ENCODE peak calls at places on chromosomes 4 and X, in eight cellular contexts. One of them, this sample, is unnamed.

GRCh38 chr4:139214039-139214534 is 37.1 kb upstream of the ELF2 start:
- DNase-seq in mesothelial cell of epicardium: no peak
- DNase-seq in GM06990: peak; percentile 76
- DNase-seq in H9: peak; percentile 81
- DNase-seq in AG04449: no peak
- DNase-seq in endodermal cell: peak; percentile 81
- DNase-seq in WTC11: peak; percentile 41
- DNase-seq in activated CD8-positive, alpha-beta T cell treated with anti-CD3 and anti-CD28 coated beads for 36 hours: no peak
- DNase-seq in this sample: peak; percentile 75

GRCh38 chrX:29478336-29479069 is 736.9 kb upstream of the MAGEB2 start:
- DNase-seq in H9: peak; percentile 46
- DNase-seq in WTC11: peak; percentile 15
- DNase-seq in activated CD8-positive, alpha-beta T cell treated with anti-CD3 and anti-CD28 coated beads for 36 hours: no peak
- DNase-seq in mesothelial cell of epicardium: no peak
- DNase-seq in GM06990: peak; percentile 42
- DNase-seq in endodermal cell: peak; percentile 66
- DNase-seq in AG04449: no peak
- DNase-seq in this sample: peak; percentile 45

GRCh38 chr4:46549125-46549524 is 159.2 kb upstream of the GABRA2 start:
- DNase-seq in activated CD8-positive, alpha-beta T cell treated with anti-CD3 and anti-CD28 coated beads for 36 hours: no peak
- DNase-seq in AG04449: no peak
- DNase-seq in WTC11: no peak
- DNase-seq in H9: no peak
- DNase-seq in mesothelial cell of epicardium: no peak
- DNase-seq in GM06990: no peak
- DNase-seq in endodermal cell: no peak
- DNase-seq in this sample: no peak

GRCh38 chrX:3939967-3940610 is 226.6 kb upstream of the PRKX start:
- DNase-seq in WTC11: no peak
- DNase-seq in activated CD8-positive, alpha-beta T cell treated with anti-CD3 and anti-CD28 coated beads for 36 hours: no peak
- DNase-seq in endodermal cell: no peak
- DNase-seq in GM06990: no peak
- DNase-seq in AG04449: no peak
- DNase-seq in mesothelial cell of epicardium: no peak
- DNase-seq in H9: no peak
- DNase-seq in this sample: peak; percentile 6

GRCh38 chr4:186630128-186630527 is 74.8 kb upstream of the MTNR1A start:
- DNase-seq in H9: no peak
- DNase-seq in WTC11: no peak
- DNase-seq in endodermal cell: no peak
- DNase-seq in GM06990: no peak
- DNase-seq in mesothelial cell of epicardium: no peak
- DNase-seq in AG04449: no peak
- DNase-seq in activated CD8-positive, alpha-beta T cell treated with anti-CD3 and anti-CD28 coated beads for 36 hours: no peak
- DNase-seq in this sample: no peak

GRCh38 chr4:133775469-133775868 is 426.1 kb downstream of the PABPC4L start:
- DNase-seq in GM06990: no peak
- DNase-seq in endodermal cell: no peak
- DNase-seq in activated CD8-positive, alpha-beta T cell treated with anti-CD3 and anti-CD28 coated beads for 36 hours: no peak
- DNase-seq in WTC11: no peak
- DNase-seq in AG04449: no peak
- DNase-seq in H9: no peak
- DNase-seq in mesothelial cell of epicardium: no peak
- DNase-seq in this sample: no peak

GRCh38 chrX:38627683-38628082 is 66.3 kb downstream of the TSPAN7 start:
- DNase-seq in endodermal cell: peak; percentile 73
- DNase-seq in activated CD8-positive, alpha-beta T cell treated with anti-CD3 and anti-CD28 coated beads for 36 hours: peak; percentile 20
- DNase-seq in H9: peak; percentile 63
- DNase-seq in WTC11: peak; percentile 19
- DNase-seq in AG04449: no peak
- DNase-seq in GM06990: no peak
- DNase-seq in mesothelial cell of epicardium: no peak
- DNase-seq in this sample: peak; percentile 15

GRCh38 chr4:81130569-81130968 is 84.5 kb downstream of the PRKG2 start:
- DNase-seq in activated CD8-positive, alpha-beta T cell treated with anti-CD3 and anti-CD28 coated beads for 36 hours: no peak
- DNase-seq in mesothelial cell of epicardium: no peak
- DNase-seq in GM06990: no peak
- DNase-seq in H9: peak; percentile 48
- DNase-seq in endodermal cell: peak; percentile 56
- DNase-seq in AG04449: no peak
- DNase-seq in WTC11: peak; percentile 48
- DNase-seq in this sample: no peak

GRCh38 chrX:33211356-33212254 is at the start of gene DMD:
- DNase-seq in AG04449: peak; percentile 21
- DNase-seq in activated CD8-positive, alpha-beta T cell treated with anti-CD3 and anti-CD28 coated beads for 36 hours: no peak
- DNase-seq in H9: peak; percentile 31
- DNase-seq in mesothelial cell of epicardium: peak; percentile 17
- DNase-seq in GM06990: no peak
- DNase-seq in WTC11: no peak
- DNase-seq in endodermal cell: peak; percentile 54
- DNase-seq in this sample: no peak

GRCh38 chr4:152776352-152776751 is 3.2 kb downstream of the TIGD4 start:
- DNase-seq in GM06990: no peak
- DNase-seq in activated CD8-positive, alpha-beta T cell treated with anti-CD3 and anti-CD28 coated beads for 36 hours: no peak
- DNase-seq in endodermal cell: no peak
- DNase-seq in mesothelial cell of epicardium: no peak
- DNase-seq in H9: no peak
- DNase-seq in WTC11: no peak
- DNase-seq in AG04449: no peak
- DNase-seq in this sample: no peak

GRCh38 chr4:74319506-74319905 is 11.2 kb downstream of the EPGN start:
- DNase-seq in WTC11: no peak
- DNase-seq in mesothelial cell of epicardium: no peak
- DNase-seq in AG04449: no peak
- DNase-seq in activated CD8-positive, alpha-beta T cell treated with anti-CD3 and anti-CD28 coated beads for 36 hours: no peak
- DNase-seq in endodermal cell: no peak
- DNase-seq in GM06990: no peak
- DNase-seq in H9: no peak
- DNase-seq in this sample: no peak

GRCh38 chr4:74317616-74318256 is 9.5 kb downstream of the EPGN start:
- DNase-seq in mesothelial cell of epicardium: no peak
- DNase-seq in H9: no peak
- DNase-seq in WTC11: no peak
- DNase-seq in GM06990: no peak
- DNase-seq in activated CD8-positive, alpha-beta T cell treated with anti-CD3 and anti-CD28 coated beads for 36 hours: no peak
- DNase-seq in endodermal cell: no peak
- DNase-seq in AG04449: no peak
- DNase-seq in this sample: no peak

GRCh38 chr4:74318270-74318669 is 10.0 kb downstream of the EPGN start:
- DNase-seq in GM06990: no peak
- DNase-seq in WTC11: no peak
- DNase-seq in endodermal cell: no peak
- DNase-seq in mesothelial cell of epicardium: no peak
- DNase-seq in activated CD8-positive, alpha-beta T cell treated with anti-CD3 and anti-CD28 coated beads for 36 hours: no peak
- DNase-seq in AG04449: no peak
- DNase-seq in H9: no peak
- DNase-seq in this sample: no peak

GRCh38 chr4:74324262-74324661 is 16.0 kb downstream of the EPGN start:
- DNase-seq in endodermal cell: no peak
- DNase-seq in H9: no peak
- DNase-seq in WTC11: no peak
- DNase-seq in AG04449: no peak
- DNase-seq in GM06990: no peak
- DNase-seq in mesothelial cell of epicardium: no peak
- DNase-seq in activated CD8-positive, alpha-beta T cell treated with anti-CD3 and anti-CD28 coated beads for 36 hours: no peak
- DNase-seq in this sample: no peak

DNA sequence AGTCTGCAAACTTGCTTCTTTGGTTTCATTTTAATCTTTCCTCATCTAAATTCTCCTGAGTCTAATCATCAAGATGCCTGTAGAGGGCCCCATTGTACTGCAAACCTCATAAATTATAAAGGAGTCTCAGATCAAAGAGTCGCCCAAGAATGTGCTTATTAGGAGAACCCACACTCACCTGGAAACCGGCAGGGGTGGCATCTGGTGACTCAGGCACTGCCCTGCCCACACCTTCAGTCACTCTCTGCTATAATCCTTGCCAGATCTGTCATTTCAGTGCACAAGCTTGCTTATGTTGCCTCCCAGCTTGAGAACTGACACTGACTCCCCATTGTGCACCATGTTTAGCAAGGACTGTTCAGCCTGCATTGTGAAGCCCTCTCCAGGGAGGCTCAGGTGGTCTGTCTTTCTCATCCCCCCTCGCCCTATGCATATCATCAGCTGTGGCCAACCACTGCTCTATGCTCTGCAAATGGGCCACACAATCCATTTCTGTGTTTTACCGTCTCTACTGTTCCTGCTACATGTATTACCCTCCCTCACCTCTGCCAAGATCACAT is 12.4 kb downstream of the EPGN start:
- DNase-seq in H9: peak; percentile 66
- DNase-seq in mesothelial cell of epicardium: no peak
- DNase-seq in AG04449: no peak
- DNase-seq in WTC11: peak; percentile 52
- DNase-seq in activated CD8-positive, alpha-beta T cell treated with anti-CD3 and anti-CD28 coated beads for 36 hours: peak; percentile 50
- DNase-seq in GM06990: peak; percentile 25
- DNase-seq in endodermal cell: peak; percentile 84
- DNase-seq in this sample: peak; percentile 42
- TF ChIP-seq CTCF in H9: peak; percentile 67
- TF ChIP-seq CTCF in mesothelial cell of epicardium: no peak
- TF ChIP-seq CTCF in AG04449: peak; percentile 19
- TF ChIP-seq CTCF in WTC11: peak; percentile 26
- TF ChIP-seq CTCF in activated CD8-positive, alpha-beta T cell treated with anti-CD3 and anti-CD28 coated beads for 36 hours: peak; percentile 51
- TF ChIP-seq CTCF in GM06990: peak; percentile 59
- TF ChIP-seq CTCF in endodermal cell: peak; percentile 81
- TF ChIP-seq CTCF in this sample: no peak

GRCh38 chr4:6044805-6045204 is 26.6 kb upstream of the C4orf50 start:
- DNase-seq in mesothelial cell of epicardium: no peak
- DNase-seq in activated CD8-positive, alpha-beta T cell treated with anti-CD3 and anti-CD28 coated beads for 36 hours: no peak
- DNase-seq in GM06990: no peak
- DNase-seq in endodermal cell: peak; percentile 75
- DNase-seq in AG04449: no peak
- DNase-seq in WTC11: peak; percentile 62
- DNase-seq in H9: peak; percentile 59
- DNase-seq in this sample: no peak
- TF ChIP-seq CTCF in mesothelial cell of epicardium: no peak
- TF ChIP-seq CTCF in activated CD8-positive, alpha-beta T cell treated with anti-CD3 and anti-CD28 coated beads for 36 hours: no peak
- TF ChIP-seq CTCF in GM06990: no peak
- TF ChIP-seq CTCF in endodermal cell: peak; percentile 70
- TF ChIP-seq CTCF in AG04449: no peak
- TF ChIP-seq CTCF in WTC11: peak; percentile 28
- TF ChIP-seq CTCF in H9: peak; percentile 67
- TF ChIP-seq CTCF in this sample: no peak

GRCh38 chrX:153526801-153527599 is 9.6 kb downstream of the ATP2B3 start:
- DNase-seq in H9: no peak
- DNase-seq in activated CD8-positive, alpha-beta T cell treated with anti-CD3 and anti-CD28 coated beads for 36 hours: no peak
- DNase-seq in AG04449: no peak
- DNase-seq in GM06990: no peak
- DNase-seq in endodermal cell: no peak
- DNase-seq in WTC11: no peak
- DNase-seq in mesothelial cell of epicardium: no peak
- DNase-seq in this sample: no peak
- TF ChIP-seq CTCF in H9: no peak
- TF ChIP-seq CTCF in activated CD8-positive, alpha-beta T cell treated with anti-CD3 and anti-CD28 coated beads for 36 hours: no peak
- TF ChIP-seq CTCF in AG04449: no peak
- TF ChIP-seq CTCF in GM06990: no peak
- TF ChIP-seq CTCF in endodermal cell: no peak
- TF ChIP-seq CTCF in WTC11: no peak
- TF ChIP-seq CTCF in mesothelial cell of epicardium: no peak
- TF ChIP-seq CTCF in this sample: no peak

GRCh38 chr4:3041192-3042142 is 32.9 kb downstream of the HTT-AS start:
- DNase-seq in mesothelial cell of epicardium: no peak
- DNase-seq in WTC11: peak; percentile 37
- DNase-seq in endodermal cell: peak; percentile 72
- DNase-seq in activated CD8-positive, alpha-beta T cell treated with anti-CD3 and anti-CD28 coated beads for 36 hours: peak; percentile 55
- DNase-seq in H9: peak; percentile 55
- DNase-seq in GM06990: peak; percentile 82
- DNase-seq in AG04449: no peak
- DNase-seq in this sample: peak; percentile 44

GRCh38 chr4:3040447-3041191 is 33.7 kb downstream of the HTT-AS start:
- DNase-seq in activated CD8-positive, alpha-beta T cell treated with anti-CD3 and anti-CD28 coated beads for 36 hours: no peak
- DNase-seq in GM06990: peak; percentile 71
- DNase-seq in endodermal cell: no peak
- DNase-seq in H9: no peak
- DNase-seq in AG04449: no peak
- DNase-seq in WTC11: no peak
- DNase-seq in mesothelial cell of epicardium: no peak
- DNase-seq in this sample: peak; percentile 60

GRCh38 chr4:3042226-3042625 is 32.1 kb downstream of the HTT-AS start:
- DNase-seq in AG04449: no peak
- DNase-seq in WTC11: no peak
- DNase-seq in mesothelial cell of epicardium: no peak
- DNase-seq in H9: no peak
- DNase-seq in endodermal cell: no peak
- DNase-seq in activated CD8-positive, alpha-beta T cell treated with anti-CD3 and anti-CD28 coated beads for 36 hours: no peak
- DNase-seq in GM06990: no peak
- DNase-seq in this sample: no peak

GRCh38 chr4:3037957-3038451 is 36.3 kb downstream of the HTT-AS start:
- DNase-seq in mesothelial cell of epicardium: no peak
- DNase-seq in activated CD8-positive, alpha-beta T cell treated with anti-CD3 and anti-CD28 coated beads for 36 hours: peak; percentile 39
- DNase-seq in AG04449: no peak
- DNase-seq in WTC11: no peak
- DNase-seq in GM06990: peak; percentile 52
- DNase-seq in endodermal cell: no peak
- DNase-seq in H9: no peak
- DNase-seq in this sample: peak; percentile 33

DNA sequence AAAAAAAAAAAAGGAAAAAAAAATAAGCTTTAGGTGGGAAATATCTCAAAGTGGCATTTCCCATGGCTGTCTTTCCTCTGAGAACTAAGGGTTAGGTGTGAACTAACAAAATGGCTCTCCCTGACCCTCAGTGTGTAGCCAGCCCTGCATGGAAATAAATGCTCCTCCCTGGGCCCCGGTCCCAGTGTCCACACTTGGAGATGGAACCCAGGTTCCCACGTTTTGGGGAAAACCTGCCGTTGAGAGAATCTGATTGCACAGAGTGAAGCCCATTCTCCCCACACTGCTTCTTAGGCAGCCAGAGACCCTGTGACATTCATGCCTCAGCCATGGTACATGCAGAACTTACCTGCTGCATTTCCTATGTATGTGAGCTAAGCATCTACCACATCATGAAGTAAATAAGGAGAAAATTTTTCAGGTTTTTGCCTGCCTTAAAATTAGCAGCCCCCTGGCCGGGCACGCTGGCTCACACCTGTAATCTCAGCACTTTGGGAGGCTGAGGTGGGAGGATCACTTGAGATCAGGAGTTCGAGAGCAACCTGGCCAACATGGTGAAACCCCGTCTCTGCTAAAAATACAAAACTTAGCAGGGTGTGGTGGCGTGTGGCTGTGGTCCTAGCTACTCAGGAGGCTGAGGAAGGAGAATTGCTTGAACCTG is 34.5 kb downstream of the HTT-AS start:
- DNase-seq in activated CD8-positive, alpha-beta T cell treated with anti-CD3 and anti-CD28 coated beads for 36 hours: no peak
- DNase-seq in WTC11: no peak
- DNase-seq in H9: no peak
- DNase-seq in AG04449: no peak
- DNase-seq in endodermal cell: no peak
- DNase-seq in GM06990: peak; percentile 34
- DNase-seq in mesothelial cell of epicardium: no peak
- DNase-seq in this sample: no peak
- TF ChIP-seq CTCF in activated CD8-positive, alpha-beta T cell treated with anti-CD3 and anti-CD28 coated beads for 36 hours: no peak
- TF ChIP-seq CTCF in WTC11: no peak
- TF ChIP-seq CTCF in H9: no peak
- TF ChIP-seq CTCF in AG04449: no peak
- TF ChIP-seq CTCF in endodermal cell: no peak
- TF ChIP-seq CTCF in GM06990: no peak
- TF ChIP-seq CTCF in mesothelial cell of epicardium: no peak
- TF ChIP-seq CTCF in this sample: no peak

GRCh38 chr4:16450724-16451123 is 224.5 kb upstream of the TAPT1 start:
- DNase-seq in GM06990: no peak
- DNase-seq in mesothelial cell of epicardium: no peak
- DNase-seq in endodermal cell: no peak
- DNase-seq in H9: no peak
- DNase-seq in WTC11: no peak
- DNase-seq in activated CD8-positive, alpha-beta T cell treated with anti-CD3 and anti-CD28 coated beads for 36 hours: no peak
- DNase-seq in AG04449: no peak
- DNase-seq in this sample: no peak
- TF ChIP-seq CTCF in GM06990: peak; percentile 3
- TF ChIP-seq CTCF in mesothelial cell of epicardium: no peak
- TF ChIP-seq CTCF in endodermal cell: peak; percentile 22
- TF ChIP-seq CTCF in H9: peak; percentile 40
- TF ChIP-seq CTCF in WTC11: no peak
- TF ChIP-seq CTCF in activated CD8-positive, alpha-beta T cell treated with anti-CD3 and anti-CD28 coated beads for 36 hours: no peak
- TF ChIP-seq CTCF in AG04449: peak; percentile 12
- TF ChIP-seq CTCF in this sample: no peak

GRCh38 chr4:7434766-7435150 is at the start of gene PSAPL1:
- DNase-seq in GM06990: no peak
- DNase-seq in AG04449: no peak
- DNase-seq in WTC11: peak; percentile 43
- DNase-seq in endodermal cell: peak; percentile 90
- DNase-seq in H9: peak; percentile 74
- DNase-seq in activated CD8-positive, alpha-beta T cell treated with anti-CD3 and anti-CD28 coated beads for 36 hours: peak; percentile 26
- DNase-seq in mesothelial cell of epicardium: no peak
- DNase-seq in this sample: no peak
- TF ChIP-seq CTCF in GM06990: no peak
- TF ChIP-seq CTCF in AG04449: no peak
- TF ChIP-seq CTCF in WTC11: no peak
- TF ChIP-seq CTCF in endodermal cell: no peak
- TF ChIP-seq CTCF in H9: no peak
- TF ChIP-seq CTCF in activated CD8-positive, alpha-beta T cell treated with anti-CD3 and anti-CD28 coated beads for 36 hours: no peak
- TF ChIP-seq CTCF in mesothelial cell of epicardium: no peak
- TF ChIP-seq CTCF in this sample: no peak